ENCODE peak calls at places on chromosomes 11 and 22, in seven cellular contexts. Y is thyroid gland, R is right lobe of liver, L is A549, T is transverse colon, V is body of pancreas, U is upper lobe of left lung. H is an unnamed sample.

GRCh38 chr11:36258730-36259360 is 30.4 kb downstream of the COMMD9 start:
- DNase-seq in Y (peak), R (peak), L (peak), V (peak), T (peak), U (no peak), H (peak)

GRCh38 chr22:17779286-17780115 is 5.2 kb upstream of the BID start:
- DNase-seq in T (no peak), V (no peak), U (peak), L (no peak), R (no peak), Y (no peak), H (no peak)

GRCh38 chr11:17747131-17747955 is 12.8 kb downstream of the KCNC1 start:
- DNase-seq in U (peak), Y (no peak), R (peak), V (no peak), T (no peak), L (no peak), H (no peak)

GRCh38 chr22:36334838-36335603 is 52.7 kb downstream of the MYH9 start:
- DNase-seq in L (no peak), Y (peak), V (peak), T (no peak), R (no peak), U (peak), H (peak)

GRCh38 chr22:25051983-25052710 is 99.6 kb downstream of the KIAA1671 start:
- DNase-seq in V (peak), T (peak), L (no peak), U (no peak), R (no peak), Y (peak), H (no peak)

GRCh38 chr11:2139118-2139490 is at the start of gene IGF2:
- DNase-seq in V (no peak), U (peak), T (no peak), Y (no peak), L (no peak), R (peak), H (no peak)

GRCh38 chr11:72741429-72741833 is 10.8 kb downstream of the ARAP1 start:
- DNase-seq in V (no peak), L (no peak), Y (no peak), T (peak), U (no peak), R (peak), H (no peak)

GRCh38 chr11:130562549-130562948 is 114.1 kb downstream of the ADAMTS15 start:
- DNase-seq in L (no peak), V (no peak), T (no peak), Y (no peak), R (no peak), U (no peak), H (no peak)

GRCh38 chr11:42631223-42631843 is 680.5 kb upstream of the API5 start:
- DNase-seq in U (no peak), T (no peak), R (no peak), Y (no peak), L (peak), V (no peak), H (no peak)

GRCh38 chr11:60343094-60343704 is 16.1 kb downstream of the MS4A6E start:
- DNase-seq in T (no peak), U (no peak), V (no peak), R (no peak), Y (no peak), L (peak), H (no peak)

GRCh38 chr22:28736296-28737155 is 5.1 kb downstream of the CHEK2 start:
- DNase-seq in V (no peak), R (no peak), L (no peak), T (no peak), Y (no peak), U (no peak), H (no peak)

GRCh38 chr11:77250881-77251640 is 50.4 kb downstream of the GDPD4 start:
- DNase-seq in T (no peak), L (no peak), U (no peak), V (no peak), Y (no peak), R (no peak), H (no peak)

GRCh38 chr11:129385801-129386200 is 10.2 kb downstream of the BARX2 start:
- DNase-seq in Y (no peak), T (no peak), L (no peak), V (no peak), R (no peak), U (no peak), H (no peak)

GRCh38 chr11:112248216-112248615 is 12.4 kb downstream of the PLET1 start:
- DNase-seq in L (no peak), R (no peak), Y (peak), V (no peak), U (no peak), T (no peak), H (no peak)

GRCh38 chr11:111540921-111541208 is 345 bp downstream of the LAYN start:
- DNase-seq in V (no peak), L (no peak), T (no peak), U (no peak), Y (no peak), R (no peak), H (no peak)

GRCh38 chr11:88861618-88862017 is 204.2 kb downstream of the GRM5 start:
- DNase-seq in V (no peak), R (no peak), Y (no peak), U (no peak), L (no peak), T (no peak), H (no peak)

GRCh38 chr11:85634747-85635146 is 6.4 kb downstream of the TMEM126B start:
- DNase-seq in V (no peak), T (no peak), Y (no peak), L (no peak), U (no peak), R (no peak), H (no peak)

GRCh38 chr11:85627332-85627997 is at the start of gene DLG2:
- DNase-seq in R (no peak), T (no peak), U (no peak), L (no peak), V (peak), Y (peak), H (no peak)

GRCh38 chr11:85626496-85626895 is 648 bp downstream of the DLG2 start:
- DNase-seq in L (no peak), R (no peak), Y (peak), U (no peak), V (peak), T (no peak), H (no peak)

GRCh38 chr11:85627998-85628770 is at the start of gene TMEM126B:
- DNase-seq in V (peak), Y (peak), L (peak), U (peak), T (peak), R (peak), H (peak)

DNA sequence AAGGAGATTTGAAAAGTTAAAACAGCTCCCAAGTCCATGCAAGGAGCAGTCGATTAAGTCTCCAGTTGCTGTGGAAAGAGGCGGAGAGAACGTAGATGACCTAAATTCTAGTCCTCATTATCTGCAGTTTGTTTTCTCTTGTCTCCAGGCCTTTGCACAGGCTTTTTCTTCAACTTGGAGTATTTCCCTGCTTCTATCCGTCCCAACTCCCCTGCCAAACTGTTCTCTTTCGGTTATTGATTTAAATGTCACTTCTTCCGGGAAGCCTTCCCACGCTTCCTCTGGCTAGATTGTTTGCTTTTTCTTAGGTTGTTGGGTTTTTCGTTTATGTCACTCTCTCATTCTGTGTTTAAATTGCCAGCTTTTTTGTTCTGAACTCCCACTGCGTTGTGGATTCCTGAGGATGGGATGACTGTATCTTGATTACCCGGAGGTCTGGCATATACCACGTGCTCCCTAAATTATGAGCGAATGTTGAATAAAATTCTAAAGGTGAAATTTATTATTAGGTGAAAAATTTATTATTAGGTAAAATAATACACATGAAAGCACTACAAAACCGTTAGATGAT is 463 bp downstream of the TMEM126B start:
- DNase-seq in U (no peak), R (no peak), V (no peak), T (no peak), L (no peak), Y (no peak), H (no peak)
- TF ChIP-seq POLR2A in U (no peak), R (no peak), V (no peak), T (no peak), L (no peak), Y (no peak), H (no peak)

DNA sequence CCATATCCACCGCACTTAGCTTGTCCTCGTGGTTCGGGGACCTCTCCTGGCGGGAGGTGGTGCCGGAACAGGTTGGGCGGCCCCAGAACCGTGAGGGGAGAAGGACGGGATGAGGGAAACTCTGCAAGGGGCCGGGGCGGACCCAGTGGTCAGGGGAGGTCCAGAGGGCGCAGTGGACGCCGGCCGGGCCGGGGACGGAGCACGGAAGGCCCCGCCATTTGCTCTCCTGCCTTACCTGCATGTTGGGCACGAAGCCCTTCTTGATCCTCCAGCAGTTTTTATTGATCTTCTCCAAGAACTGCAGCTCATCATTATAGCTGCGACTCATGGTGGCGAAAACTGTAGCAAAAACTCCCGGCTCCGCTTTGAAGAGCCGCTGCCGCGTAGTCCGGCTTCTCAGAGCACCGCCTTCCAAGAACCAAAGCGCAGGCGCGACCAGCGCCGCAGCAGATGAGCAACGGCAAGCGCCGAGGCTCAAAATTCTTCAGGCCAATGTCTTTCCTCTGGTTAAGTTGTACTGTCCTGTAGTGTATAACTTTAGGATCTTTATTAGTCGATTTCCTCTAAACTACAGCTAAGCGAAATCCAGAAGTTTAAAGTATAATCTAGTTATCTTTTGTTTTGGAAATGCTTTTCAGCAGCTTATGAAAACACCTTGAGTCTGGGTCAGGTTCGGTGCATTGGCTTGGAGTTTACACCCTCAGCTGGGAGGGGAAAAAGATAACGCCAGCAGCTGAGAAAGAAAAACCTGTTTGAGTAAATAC is at the start of gene RTCB:
- DNase-seq in V (peak), U (peak), L (peak), T (peak), Y (peak), R (peak), H (peak)
- TF ChIP-seq POLR2A in V (peak), U (peak), L (peak), T (peak), Y (no peak), R (peak), H (no peak)

GRCh38 chr11:93858376-93858775 is 8.0 kb upstream of the VSTM5 start:
- DNase-seq in L (no peak), R (no peak), V (no peak), U (no peak), T (no peak), Y (no peak), H (no peak)
- TF ChIP-seq POLR2A in L (no peak), R (no peak), V (no peak), U (no peak), T (no peak), Y (no peak), H (no peak)

GRCh38 chr22:39238561-39238960 is 6.2 kb downstream of the PDGFB start:
- DNase-seq in V (no peak), R (no peak), L (no peak), U (no peak), T (no peak), Y (no peak), H (no peak)

GRCh38 chr22:39238966-39239510 is 5.7 kb downstream of the PDGFB start:
- DNase-seq in V (no peak), Y (no peak), T (no peak), L (no peak), U (no peak), R (no peak), H (no peak)

GRCh38 chr22:39238124-39238466 is 6.7 kb downstream of the PDGFB start:
- DNase-seq in U (no peak), V (no peak), T (no peak), Y (no peak), R (no peak), L (no peak), H (no peak)

GRCh38 chr22:39240841-39241631 is 3.7 kb downstream of the PDGFB start:
- DNase-seq in U (no peak), V (peak), L (peak), Y (peak), R (no peak), T (peak), H (peak)

DNA sequence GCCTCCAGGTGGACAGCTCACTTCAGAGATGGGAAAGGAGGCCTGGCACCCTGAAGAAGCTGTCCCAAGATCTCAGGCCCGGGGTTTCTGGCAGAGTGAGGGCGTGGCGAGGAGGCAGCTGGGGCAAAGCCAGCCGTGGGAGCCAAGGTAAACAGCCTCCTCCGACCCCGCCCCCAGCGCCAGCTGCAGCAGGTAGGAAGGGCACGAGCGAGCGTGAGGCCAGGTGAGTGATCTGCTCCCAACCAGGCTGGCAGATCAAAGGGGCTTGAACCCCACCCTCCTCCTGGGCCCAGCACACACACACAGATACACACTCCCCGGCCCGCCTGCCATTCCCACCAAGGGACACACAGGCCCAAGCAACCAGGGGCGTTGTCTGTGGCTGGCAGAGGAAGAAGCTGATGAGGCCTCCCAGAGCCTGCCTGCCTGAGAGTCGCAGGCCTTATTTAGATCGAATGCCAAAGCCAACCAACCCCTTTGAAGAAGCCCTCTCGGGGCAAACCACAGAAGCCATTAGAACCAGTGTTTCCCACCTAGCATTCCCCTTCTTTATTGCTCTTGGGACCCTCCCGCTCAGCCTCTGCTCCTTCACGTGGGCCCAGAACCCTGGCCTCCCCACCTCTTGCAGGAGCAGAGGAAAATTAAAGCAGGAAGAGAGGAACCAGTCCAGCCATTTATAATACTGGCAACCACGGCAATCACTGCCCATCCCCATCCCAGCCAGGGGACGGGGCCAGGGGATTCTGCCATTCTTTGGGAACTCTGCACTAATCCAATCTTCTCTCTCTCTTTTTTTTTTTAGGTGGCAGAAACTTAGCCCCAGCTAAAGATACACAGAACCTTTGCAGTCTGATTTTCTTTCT is 5.0 kb downstream of the PDGFB start:
- DNase-seq in V (peak), L (no peak), R (peak), T (peak), U (peak), Y (peak), H (peak)
- TF ChIP-seq POLR2A in V (peak), L (no peak), R (no peak), T (peak), U (no peak), Y (no peak), H (no peak)

GRCh38 chr11:124075841-124076571 is 34.9 kb upstream of the OR10G7 start:
- DNase-seq in T (peak), R (no peak), Y (peak), U (peak), V (peak), L (peak), H (no peak)
- TF ChIP-seq POLR2A in T (peak), R (no peak), Y (no peak), U (no peak), V (no peak), L (no peak), H (no peak)

GRCh38 chr22:42857845-42858481 is 890 bp upstream of the ARFGAP3 start:
- DNase-seq in U (peak), V (peak), T (no peak), L (no peak), R (peak), Y (peak), H (no peak)

GRCh38 chr22:42855211-42855610 is 1.9 kb downstream of the ARFGAP3 start:
- DNase-seq in V (no peak), R (no peak), T (no peak), Y (no peak), L (no peak), U (no peak), H (no peak)

GRCh38 chr22:42856865-42857704 is at the start of gene ARFGAP3:
- DNase-seq in R (peak), V (peak), L (peak), T (peak), Y (peak), U (peak), H (peak)

GRCh38 chr22:42855726-42856125 is 1.3 kb downstream of the ARFGAP3 start:
- DNase-seq in T (no peak), V (no peak), U (no peak), Y (no peak), L (no peak), R (no peak), H (no peak)

DNA sequence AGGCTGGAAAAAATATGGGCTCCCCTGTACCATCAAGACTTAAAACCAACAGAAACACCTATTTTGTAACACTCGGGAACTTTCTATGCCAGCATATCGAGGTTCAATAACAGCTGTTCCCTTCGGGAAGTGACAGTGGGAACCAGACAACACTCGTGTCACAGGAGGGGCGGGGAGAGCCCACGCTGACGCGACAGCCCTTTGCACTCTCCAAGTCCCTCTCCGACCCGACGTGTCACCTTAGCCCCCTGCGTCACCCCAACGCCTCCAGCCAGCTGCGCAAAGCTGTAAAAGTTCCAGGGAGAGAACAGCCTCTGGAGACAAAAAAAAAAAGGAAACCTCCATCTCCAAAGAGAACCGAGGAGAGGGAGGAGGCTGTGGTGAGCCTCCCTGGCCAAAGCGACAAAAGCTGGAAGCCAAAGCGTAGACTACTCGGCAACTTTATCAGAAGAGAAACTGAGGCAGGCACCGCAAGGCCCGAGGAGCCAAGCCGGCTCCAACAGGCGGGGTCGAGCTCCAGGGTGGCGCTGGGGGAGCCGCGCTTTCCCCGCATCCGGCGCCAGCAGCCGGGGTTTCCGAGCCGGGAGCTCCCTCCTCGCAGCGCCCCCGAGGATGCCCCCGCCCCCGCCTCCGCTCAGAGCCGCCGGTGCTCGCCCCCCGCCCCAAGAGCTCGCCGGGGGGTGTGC is 751 bp downstream of the ARFGAP3 start:
- DNase-seq in R (peak), U (peak), Y (peak), T (peak), V (peak), L (no peak), H (peak)
- TF ChIP-seq POLR2A in R (peak), U (no peak), Y (no peak), T (peak), V (peak), L (no peak), H (no peak)

GRCh38 chr11:6285019-6285418 is 25.4 kb downstream of the CCKBR start:
- DNase-seq in T (no peak), U (no peak), R (no peak), V (peak), L (no peak), Y (no peak), H (no peak)
- TF ChIP-seq POLR2A in T (no peak), U (no peak), R (no peak), V (no peak), L (no peak), Y (no peak), H (no peak)

GRCh38 chr22:26610072-26610958 is 7.5 kb downstream of the CRYBB1 start:
- DNase-seq in U (no peak), V (no peak), T (peak), R (no peak), L (no peak), Y (no peak), H (no peak)

GRCh38 chr22:26604368-26604767 is 13.5 kb downstream of the CRYBB1 start:
- DNase-seq in L (no peak), V (no peak), T (no peak), R (no peak), U (no peak), Y (no peak), H (no peak)

GRCh38 chr22:26609287-26609686 is 8.5 kb downstream of the CRYBB1 start:
- DNase-seq in L (no peak), U (no peak), V (no peak), R (no peak), Y (no peak), T (no peak), H (no peak)

GRCh38 chr22:26608129-26608528 is 9.7 kb downstream of the CRYBB1 start:
- DNase-seq in T (no peak), Y (no peak), V (no peak), R (no peak), L (no peak), U (no peak), H (no peak)

DNA sequence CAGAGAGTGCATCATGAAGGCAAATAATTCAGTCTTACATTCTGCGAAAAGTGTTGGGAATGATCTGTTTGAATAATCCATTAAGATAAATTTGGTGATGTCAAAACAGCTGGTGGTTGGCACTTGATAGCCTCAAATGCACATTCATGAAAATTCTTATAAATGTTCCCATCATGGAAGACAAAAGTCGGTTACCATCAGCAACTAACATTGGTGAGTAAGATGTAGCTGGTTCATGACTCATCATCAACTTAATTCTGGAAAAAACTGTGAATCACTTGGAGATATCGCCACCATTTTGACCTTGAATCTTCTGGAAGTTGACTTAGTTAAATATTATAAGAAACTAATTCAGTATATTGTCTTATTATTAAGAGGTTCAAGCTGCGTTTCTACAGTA is 11.2 kb downstream of the CRYBB1 start:
- DNase-seq in R (no peak), U (no peak), Y (no peak), L (peak), T (no peak), V (no peak), H (no peak)
- TF ChIP-seq POLR2A in R (no peak), U (no peak), Y (no peak), L (no peak), T (no peak), V (no peak), H (no peak)